ENCODE peak calls at places on chromosomes 5 and 9, in four cellular contexts. J, O, P and Z are unnamed samples.

GRCh38 chr9:114382951-114383865 is 4.6 kb downstream of the AKNA start:
- DNase-seq in J (no peak), O (no peak), P (peak), Z (peak)

GRCh38 chr5:131496400-131496713 is 138.7 kb downstream of the RAPGEF6 start:
- DNase-seq in J (no peak), O (no peak), P (no peak), Z (no peak)

GRCh38 chr5:36644727-36645126 is 38.3 kb downstream of the SLC1A3 start:
- DNase-seq in J (no peak), O (no peak), P (no peak), Z (no peak)

GRCh38 chr5:65268520-65268919 is 213.2 kb downstream of the ADAMTS6 start:
- DNase-seq in J (no peak), O (no peak), P (no peak), Z (no peak)

GRCh38 chr5:79481574-79481973 is 32.4 kb downstream of the HOMER1 start:
- DNase-seq in J (no peak), O (no peak), P (peak), Z (no peak)

GRCh38 chr9:133514475-133515239 is 10.1 kb downstream of the MYMK start:
- DNase-seq in J (no peak), O (no peak), P (no peak), Z (no peak)

GRCh38 chr5:85614482-85614881 is 1003.3 kb upstream of the COX7C start:
- DNase-seq in J (no peak), O (no peak), P (no peak), Z (no peak)

GRCh38 chr9:94096819-94097577 is 12.7 kb downstream of the PTPDC1 start:
- DNase-seq in J (no peak), O (no peak), P (no peak), Z (no peak)

GRCh38 chr5:1763548-1763911 is 36.1 kb downstream of the MRPL36 start:
- DNase-seq in J (peak), O (peak), P (peak), Z (no peak)

GRCh38 chr5:141510850-141511718 is 22.2 kb downstream of the PCDHGC5 start:
- DNase-seq in J (no peak), O (no peak), P (no peak), Z (peak)

GRCh38 chr5:144205141-144205551 is 34.5 kb downstream of the KCTD16 start:
- DNase-seq in J (no peak), O (peak), P (peak), Z (no peak)

GRCh38 chr9:104970588-104970987 is 42.6 kb upstream of the ABCA1 start:
- DNase-seq in J (no peak), O (no peak), P (no peak), Z (no peak)

GRCh38 chr5:164153469-164154172 is 648.2 kb downstream of the MAT2B start:
- DNase-seq in J (no peak), O (no peak), P (no peak), Z (no peak)

GRCh38 chr5:56481147-56481997 is 248.2 kb upstream of the ANKRD55 start:
- DNase-seq in J (no peak), O (peak), P (no peak), Z (peak)
- TF ChIP-seq CTCF in J (peak), O (peak), P (peak), Z (no peak)

DNA sequence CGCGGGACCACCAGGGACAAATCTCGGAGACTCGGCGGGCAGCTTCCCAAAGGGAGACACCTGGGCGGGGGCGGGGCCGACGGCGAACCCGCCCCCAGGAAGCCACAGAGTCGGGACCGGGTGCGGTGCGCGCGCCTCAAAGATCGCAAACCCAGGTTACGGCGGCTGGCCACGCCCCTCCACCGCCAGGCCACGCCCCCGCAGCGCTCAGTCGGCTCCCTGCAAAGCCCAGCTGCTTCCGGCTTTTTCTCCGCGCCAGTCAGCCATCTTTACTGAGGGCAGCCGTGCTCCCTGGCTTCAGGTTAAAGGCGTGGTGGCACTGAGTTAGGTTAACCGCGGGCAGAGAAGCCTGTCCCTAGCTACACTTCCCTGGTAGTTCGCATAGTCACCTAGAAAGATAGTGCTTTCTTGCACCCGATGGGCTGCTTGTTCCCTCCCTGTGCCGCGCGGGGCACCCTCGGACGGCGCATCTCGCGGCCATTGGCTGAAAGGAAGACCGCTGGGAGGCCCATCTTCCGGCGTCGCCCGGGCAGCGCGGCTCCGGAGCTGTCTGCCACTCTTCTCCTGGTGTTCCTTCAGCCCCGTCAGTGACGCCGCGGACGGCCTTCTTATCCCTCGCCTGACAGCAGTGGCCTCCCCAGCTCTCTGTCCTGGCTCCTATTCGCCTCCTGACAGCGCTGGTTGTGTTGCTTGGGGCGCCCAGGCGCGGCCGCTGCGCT is at the start of gene TBC1D2:
- DNase-seq in J (peak), O (peak), P (peak), Z (peak)
- TF ChIP-seq CTCF in J (peak), O (no peak), P (peak), Z (no peak)

GRCh38 chr9:89309608-89310485 is 1.1 kb upstream of the CKS2 start:
- DNase-seq in J (no peak), O (no peak), P (no peak), Z (no peak)
- TF ChIP-seq CTCF in J (no peak), O (no peak), P (no peak), Z (no peak)

DNA sequence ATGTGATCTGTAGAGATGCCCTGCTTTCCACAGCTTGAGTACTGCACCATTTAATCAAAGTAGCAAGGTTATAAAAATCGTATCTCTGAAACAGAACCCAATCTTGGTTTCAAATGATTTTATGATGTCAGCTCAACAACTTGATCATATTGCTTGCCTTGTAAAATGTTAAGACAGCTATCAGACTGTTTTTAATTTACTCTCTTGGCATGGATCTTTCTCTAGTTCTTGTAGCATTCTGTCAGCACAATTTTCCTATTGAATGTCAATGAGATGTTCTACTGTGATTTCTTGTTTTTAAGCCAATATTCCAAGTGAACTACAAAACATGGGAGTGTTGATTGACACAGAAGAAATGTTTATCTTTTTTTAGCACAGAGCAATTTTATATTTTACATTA is 313.4 kb downstream of the CDH12 start:
- DNase-seq in J (no peak), O (no peak), P (no peak), Z (no peak)
- TF ChIP-seq CTCF in J (no peak), O (no peak), P (no peak), Z (no peak)